ENCODE peak calls at places on chromosome 3, in five cellular contexts. Q is HFFc6, I is Kasumi-1, Z is NCI-H510A, M is HuH-7. V is an unnamed sample.

GRCh38 chr3:161389445-161390036 is 18.2 kb upstream of the SPTSSB start:
- DNase-seq in Q (no peak), I (peak; percentile 29), Z (no peak), M (no peak), V (peak; percentile 51)

GRCh38 chr3:40745381-40746106 is 220.8 kb downstream of the ZNF621 start:
- DNase-seq in Q (no peak), Z (no peak), M (no peak), I (no peak), V (no peak)

GRCh38 chr3:23751485-23751811 is 54.3 kb upstream of the UBE2E1 start:
- DNase-seq in Q (no peak), Z (no peak), I (no peak), M (no peak), V (no peak)

GRCh38 chr3:169354774-169355501 is 308.6 kb downstream of the MECOM start:
- DNase-seq in Z (no peak), I (no peak), Q (no peak), M (no peak), V (no peak)

GRCh38 chr3:41001556-41001955 is 197.7 kb upstream of the CTNNB1 start:
- DNase-seq in I (no peak), Z (peak; percentile 65), Q (no peak), M (no peak), V (no peak)

GRCh38 chr3:151283907-151284461 is 5.6 kb upstream of the P2RY14 start:
- DNase-seq in Z (no peak), I (no peak), M (no peak), Q (no peak), V (peak; percentile 39)

GRCh38 chr3:47057212-47057671 is 77.8 kb downstream of the NBEAL2 start:
- DNase-seq in I (no peak), Z (no peak), Q (no peak), M (no peak), V (no peak)

GRCh38 chr3:49534581-49535495 is 19.4 kb upstream of the BSN start:
- DNase-seq in Z (peak; percentile 9), Q (no peak), I (no peak), M (no peak), V (no peak)

GRCh38 chr3:4819761-4820160 is 159.5 kb upstream of the BHLHE40 start:
- DNase-seq in Q (no peak), I (no peak), M (no peak), Z (no peak), V (no peak)

GRCh38 chr3:105997800-105998526 is 129.2 kb upstream of the CBLB start:
- DNase-seq in Z (no peak), Q (peak; percentile 90), I (peak; percentile 67), M (no peak), V (peak; percentile 52)

GRCh38 chr3:187958432-187959003 is 195.4 kb upstream of the LPP start:
- DNase-seq in Q (no peak), Z (no peak), M (no peak), I (peak; percentile 69), V (peak; percentile 71)

GRCh38 chr3:183817639-183818038 is 7.7 kb downstream of the MAP6D1 start:
- DNase-seq in Q (no peak), I (no peak), M (no peak), Z (no peak), V (no peak)

GRCh38 chr3:118884748-118885206 is 149.9 kb downstream of the IGSF11 start:
- DNase-seq in Z (peak; percentile 31), Q (peak; percentile 30), I (peak; percentile 51), M (peak; percentile 41), V (peak; percentile 58)

GRCh38 chr3:35899245-35899644 is 259.9 kb downstream of the ARPP21 start:
- DNase-seq in M (no peak), I (no peak), Q (no peak), Z (no peak), V (no peak)

GRCh38 chr3:31704651-31705179 is 172.0 kb downstream of the STT3B start:
- DNase-seq in I (no peak), Z (peak; percentile 3), M (no peak), Q (peak; percentile 43), V (no peak)

GRCh38 chr3:105316307-105316706 is 50.4 kb upstream of the ALCAM start:
- DNase-seq in I (no peak), M (no peak), Q (no peak), Z (no peak), V (no peak)

GRCh38 chr3:182182531-182182968 is 470.8 kb downstream of the SOX2 start:
- DNase-seq in M (no peak), Q (no peak), I (no peak), Z (no peak), V (no peak)

GRCh38 chr3:17967953-17968352 is 225.5 kb upstream of the TBC1D5 start:
- DNase-seq in M (no peak), I (no peak), Z (no peak), Q (no peak), V (no peak)

GRCh38 chr3:81024560-81024959 is 736.9 kb downstream of the GBE1 start:
- DNase-seq in I (no peak), Q (no peak), Z (no peak), M (no peak), V (no peak)

GRCh38 chr3:195411831-195412230 is 31.0 kb downstream of the ACAP2 start:
- DNase-seq in Z (no peak), M (no peak), Q (peak; percentile 25), I (no peak), V (no peak)

GRCh38 chr3:171569571-171570132 is 109.4 kb upstream of the TNIK start:
- DNase-seq in Q (no peak), I (no peak), Z (no peak), M (no peak), V (no peak)

GRCh38 chr3:171703144-171703543 is 107.1 kb downstream of the PLD1 start:
- DNase-seq in M (no peak), I (no peak), Q (no peak), Z (no peak), V (no peak)

GRCh38 chr3:149744151-149744550 is 8.1 kb downstream of the COMMD2 start:
- DNase-seq in Q (no peak), I (no peak), M (no peak), Z (no peak), V (no peak)

GRCh38 chr3:8491750-8492149 is 9.9 kb upstream of the LMCD1 start:
- DNase-seq in Z (no peak), I (no peak), M (no peak), Q (no peak), V (no peak)

GRCh38 chr3:52237659-52238172 is 1.2 kb downstream of the TWF2 start:
- DNase-seq in I (peak; percentile 71), M (no peak), Q (peak; percentile 89), Z (no peak), V (peak; percentile 58)

GRCh38 chr3:66021731-66022131 is 17.0 kb downstream of the MAGI1 start:
- DNase-seq in Q (no peak), I (no peak), Z (no peak), M (no peak), V (no peak)

GRCh38 chr3:138774529-138775253 is 60.0 kb downstream of the PIK3CB start:
- DNase-seq in Q (peak; percentile 99), I (peak; percentile 81), M (no peak), Z (peak; percentile 27), V (peak; percentile 58)

GRCh38 chr3:94525039-94525438 is 462.2 kb downstream of the NSUN3 start:
- DNase-seq in Q (no peak), M (peak; percentile 58), I (no peak), Z (no peak), V (peak; percentile 3)